ENCODE peak calls at places on chromosomes 2 and 18, in five cellular contexts. One of them, this sample, is unnamed.
A peak's percentile ranks its signal among the peaks of the same experiment; 100 is the strongest.

GRCh38 chr2:230067990-230068657 is 600 bp downstream of the SLC16A14 start:
- DNase-seq in esophagus squamous epithelium: no peak
- DNase-seq in LoVo: peak; percentile 35
- DNase-seq in NCI-H1694 treated with DMSO at 0.1 percent for 48 hours: peak; percentile 29
- DNase-seq in Caki2: peak; percentile 38
- DNase-seq in this sample: peak; percentile 7

GRCh38 chr2:100264651-100265050 is 57.6 kb downstream of the LONRF2 start:
- DNase-seq in esophagus squamous epithelium: no peak
- DNase-seq in LoVo: no peak
- DNase-seq in NCI-H1694 treated with DMSO at 0.1 percent for 48 hours: no peak
- DNase-seq in Caki2: no peak
- DNase-seq in this sample: no peak

GRCh38 chr2:28578768-28579167 is 82.9 kb downstream of the PLB1 start:
- DNase-seq in esophagus squamous epithelium: no peak
- DNase-seq in LoVo: no peak
- DNase-seq in NCI-H1694 treated with DMSO at 0.1 percent for 48 hours: no peak
- DNase-seq in Caki2: no peak
- DNase-seq in this sample: no peak

GRCh38 chr2:69169990-69170389 is 157.0 kb downstream of the ANTXR1 start:
- DNase-seq in esophagus squamous epithelium: no peak
- DNase-seq in LoVo: no peak
- DNase-seq in NCI-H1694 treated with DMSO at 0.1 percent for 48 hours: no peak
- DNase-seq in Caki2: peak; percentile 14
- DNase-seq in this sample: no peak

GRCh38 chr2:235051436-235052260 is 99.8 kb downstream of the SH3BP4 start:
- DNase-seq in esophagus squamous epithelium: no peak
- DNase-seq in LoVo: no peak
- DNase-seq in NCI-H1694 treated with DMSO at 0.1 percent for 48 hours: no peak
- DNase-seq in Caki2: no peak
- DNase-seq in this sample: no peak

GRCh38 chr2:240319221-240319854 is 116.1 kb upstream of the GPC1 start:
- DNase-seq in esophagus squamous epithelium: no peak
- DNase-seq in LoVo: no peak
- DNase-seq in NCI-H1694 treated with DMSO at 0.1 percent for 48 hours: no peak
- DNase-seq in Caki2: no peak
- DNase-seq in this sample: no peak

GRCh38 chr18:23401400-23402347 is 51.4 kb upstream of the RIOK3 start:
- DNase-seq in esophagus squamous epithelium: no peak
- DNase-seq in LoVo: no peak
- DNase-seq in NCI-H1694 treated with DMSO at 0.1 percent for 48 hours: no peak
- DNase-seq in Caki2: peak; percentile 46
- DNase-seq in this sample: peak; percentile 27

GRCh38 chr18:46738491-46738890 is 18.4 kb downstream of the ST8SIA5 start:
- DNase-seq in esophagus squamous epithelium: no peak
- DNase-seq in LoVo: no peak
- DNase-seq in NCI-H1694 treated with DMSO at 0.1 percent for 48 hours: no peak
- DNase-seq in Caki2: no peak
- DNase-seq in this sample: no peak

GRCh38 chr18:47283476-47283875 is 32.0 kb upstream of the SKOR2 start:
- DNase-seq in esophagus squamous epithelium: no peak
- DNase-seq in LoVo: peak; percentile 35
- DNase-seq in NCI-H1694 treated with DMSO at 0.1 percent for 48 hours: no peak
- DNase-seq in Caki2: peak; percentile 8
- DNase-seq in this sample: no peak

GRCh38 chr2:166333809-166334208 is 41.9 kb downstream of the SCN9A start:
- DNase-seq in esophagus squamous epithelium: no peak
- DNase-seq in LoVo: no peak
- DNase-seq in NCI-H1694 treated with DMSO at 0.1 percent for 48 hours: no peak
- DNase-seq in Caki2: no peak
- DNase-seq in this sample: no peak

GRCh38 chr2:97870396-97870843 is 125.3 kb downstream of the TMEM131 start:
- DNase-seq in esophagus squamous epithelium: no peak
- DNase-seq in LoVo: peak; percentile 52
- DNase-seq in NCI-H1694 treated with DMSO at 0.1 percent for 48 hours: no peak
- DNase-seq in Caki2: peak; percentile 64
- DNase-seq in this sample: peak; percentile 41

GRCh38 chr2:161995553-161996016 is 78.4 kb downstream of the DPP4 start:
- DNase-seq in esophagus squamous epithelium: no peak
- DNase-seq in LoVo: no peak
- DNase-seq in NCI-H1694 treated with DMSO at 0.1 percent for 48 hours: peak; percentile 98
- DNase-seq in Caki2: no peak
- DNase-seq in this sample: no peak

GRCh38 chr2:7325186-7325585 is 408.0 kb downstream of the RNF144A start:
- DNase-seq in esophagus squamous epithelium: no peak
- DNase-seq in LoVo: no peak
- DNase-seq in NCI-H1694 treated with DMSO at 0.1 percent for 48 hours: no peak
- DNase-seq in Caki2: no peak
- DNase-seq in this sample: no peak

GRCh38 chr2:159773426-159773825 is 24.6 kb downstream of the CD302 start:
- DNase-seq in esophagus squamous epithelium: no peak
- DNase-seq in LoVo: no peak
- DNase-seq in NCI-H1694 treated with DMSO at 0.1 percent for 48 hours: no peak
- DNase-seq in Caki2: no peak
- DNase-seq in this sample: peak; percentile 27

This sample was measured in A549.